ENCODE peak calls at places on chromosomes 3 and 15, in five cellular contexts. T is HCT116, Y is SK-N-SH, G is PC-9, H is GM23338. Z is an unnamed sample. For H3K9me2, the result is how much of the 10 kb centered on the place peaks cover.

GRCh38 chr15:89501646-89502045 is 5.3 kb upstream of the RHCG start:
- DNase-seq in H (no peak), Y (no peak), T (no peak), G (no peak), Z (no peak)

GRCh38 chr3:172042136-172042535 is 2.8 kb downstream of the FNDC3B start:
- DNase-seq in G (no peak), T (no peak), Y (no peak), H (no peak), Z (no peak)

GRCh38 chr15:93151488-93151887 is 62.5 kb upstream of the RGMA start:
- DNase-seq in Y (no peak), T (no peak), G (no peak), H (no peak), Z (no peak)

GRCh38 chr3:2036096-2036495 is 62.6 kb upstream of the CNTN4 start:
- DNase-seq in H (peak), T (no peak), Y (no peak), G (no peak), Z (no peak)

GRCh38 chr3:46049093-46049492 is 21.8 kb upstream of the XCR1 start:
- DNase-seq in Y (no peak), T (no peak), H (no peak), G (no peak), Z (no peak)

GRCh38 chr3:40258555-40258954 is 51.0 kb upstream of the EIF1B start:
- DNase-seq in H (peak), T (peak), Y (no peak), G (peak), Z (no peak)

GRCh38 chr15:95290376-95290973 is 1040.0 kb upstream of the NR2F2 start:
- DNase-seq in T (no peak), H (no peak), G (no peak), Y (no peak), Z (no peak)

GRCh38 chr3:129001101-129001816 is at the start of gene EFCC1:
- DNase-seq in H (peak), T (no peak), Y (peak), G (no peak), Z (no peak)

GRCh38 chr3:11917051-11917450 is 70.4 kb upstream of the TAMM41 start:
- DNase-seq in G (no peak), T (no peak), H (no peak), Y (no peak), Z (no peak)

GRCh38 chr3:139103484-139103883 is 58.8 kb upstream of the PRR23C start:
- DNase-seq in G (no peak), Y (no peak), T (no peak), H (no peak), Z (no peak)

GRCh38 chr15:41474436-41474835 is 19.2 kb upstream of the ITPKA start:
- DNase-seq in T (no peak), G (no peak), H (no peak), Y (no peak), Z (no peak)

GRCh38 chr15:99019558-99020540 is 12.3 kb upstream of the PGPEP1L start:
- DNase-seq in H (no peak), T (no peak), G (no peak), Y (no peak), Z (no peak)

GRCh38 chr3:25557641-25558040 is 107.1 kb downstream of the TOP2B start:
- DNase-seq in Y (no peak), G (no peak), H (no peak), T (no peak), Z (no peak)

GRCh38 chr15:52018244-52018643 is 775 bp upstream of the MAPK6 start:
- DNase-seq in G (no peak), Y (no peak), T (no peak), H (no peak), Z (no peak)

GRCh38 chr3:173397161-173398110 is at the start of gene NLGN1:
- DNase-seq in G (peak), T (no peak), Y (peak), H (peak), Z (no peak)

GRCh38 chr15:81285461-81285860 is 38.5 kb downstream of the STARD5 start:
- DNase-seq in T (no peak), H (no peak), Y (no peak), G (no peak), Z (no peak)

GRCh38 chr3:51814034-51814433 is 35.0 kb upstream of the IQCF6 start:
- DNase-seq in Y (no peak), G (no peak), H (no peak), T (no peak), Z (no peak)

GRCh38 chr3:46565113-46565490 is 1.0 kb downstream of the LRRC2 start:
- DNase-seq in T (no peak), H (no peak), G (no peak), Y (no peak), Z (no peak)

GRCh38 chr3:184694694-184695093 is 17.2 kb downstream of the MAGEF1 start:
- DNase-seq in Y (no peak), T (no peak), H (no peak), G (no peak), Z (no peak)

GRCh38 chr3:40021338-40021737 is 211.9 kb downstream of the MYRIP start:
- DNase-seq in T (no peak), Y (no peak), G (no peak), H (no peak), Z (no peak)

GRCh38 chr3:23202921-23203650 is at the start of gene UBE2E2:
- DNase-seq in Y (peak), T (no peak), G (peak), H (peak), Z (peak)
- H3K27ac ChIP-seq in Y (peak), T (peak), G (peak), H (peak), Z (peak)

GRCh38 chr3:23115171-23115877 is 87.8 kb upstream of the UBE2E2 start:
- DNase-seq in G (no peak), T (no peak), Y (no peak), H (no peak), Z (no peak)
- H3K9me2 ChIP-seq in G (under half), T (under half), Y (under half), H (under half), Z (under half)

GRCh38 chr15:37133619-37134018 is 33.3 kb upstream of the MEIS2 start:
- DNase-seq in G (no peak), Y (no peak), T (no peak), H (no peak), Z (peak)
- TF ChIP-seq CTCF in G (peak), Y (peak), T (peak), H (no peak), Z (peak)

GRCh38 chr15:80179025-80179759 is 26.4 kb downstream of the FAH start:
- DNase-seq in H (no peak), T (no peak), G (peak), Y (no peak), Z (no peak)

GRCh38 chr15:80174017-80174746 is 21.4 kb downstream of the FAH start:
- DNase-seq in Y (no peak), T (no peak), H (no peak), G (no peak), Z (no peak)

GRCh38 chr15:80177151-80177550 is 24.4 kb downstream of the FAH start:
- DNase-seq in G (no peak), T (no peak), Y (no peak), H (no peak), Z (no peak)

GRCh38 chr15:80175436-80175835 is 22.6 kb downstream of the FAH start:
- DNase-seq in G (no peak), Y (no peak), T (no peak), H (no peak), Z (no peak)

GRCh38 chr15:80176443-80176842 is 23.6 kb downstream of the FAH start:
- DNase-seq in Y (no peak), G (no peak), T (no peak), H (no peak), Z (no peak)
- H3K27ac ChIP-seq in Y (no peak), G (no peak), T (no peak), H (no peak), Z (no peak)

DNA sequence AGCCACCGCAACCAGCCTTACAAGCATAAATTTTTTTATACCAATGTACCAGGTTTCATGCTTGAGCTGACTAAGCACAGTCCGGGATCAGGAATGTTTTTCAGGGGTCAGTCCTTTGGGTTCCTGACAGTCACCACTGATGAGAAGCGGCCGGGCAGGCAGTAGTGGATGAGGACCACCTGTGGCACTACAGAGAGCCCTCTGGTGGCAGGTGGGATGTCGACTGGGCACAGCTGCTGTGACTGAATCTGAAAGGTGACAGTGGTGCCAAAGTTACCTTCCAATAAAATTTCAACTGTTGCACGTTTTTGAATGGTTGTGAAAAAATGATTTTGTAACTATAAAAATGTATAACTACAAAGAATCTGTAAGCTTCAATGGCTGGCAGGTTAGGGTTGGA is 34.0 kb downstream of the TPRA1 start:
- DNase-seq in Y (no peak), G (no peak), T (no peak), H (peak), Z (no peak)
- H3K9me2 ChIP-seq in Y (under half), G (under half), T (under half), H (under half), Z (under half)

Z was measured in OCI-LY7.